ENCODE peak calls at places on chromosome 6, in seven cellular contexts. G is left ventricle myocardium inferior, K is tibial artery, H is COR-L47, E is transverse colon, O is glutamatergic neuron, F is HCEC 1CT. W is an unnamed sample.

GRCh38 chr6:11354019-11354418 is 121.6 kb upstream of the NEDD9 start:
- DNase-seq in G (peak), K (peak), H (no peak), E (no peak), O (no peak), F (peak), W (no peak)

GRCh38 chr6:160060920-160061447 is 60.6 kb upstream of the SLC22A1 start:
- DNase-seq in G (no peak), K (no peak), H (no peak), E (no peak), O (no peak), F (no peak), W (no peak)

GRCh38 chr6:121344539-121344938 is 10.3 kb upstream of the TBC1D32 start:
- DNase-seq in G (no peak), K (no peak), H (no peak), E (no peak), O (no peak), F (no peak), W (no peak)

GRCh38 chr6:118186676-118187567 is 279.9 kb downstream of the SLC35F1 start:
- DNase-seq in G (no peak), K (no peak), H (no peak), E (no peak), O (no peak), F (no peak), W (no peak)

GRCh38 chr6:167338551-167339117 is 13.7 kb downstream of the TTLL2 start:
- DNase-seq in G (no peak), K (no peak), H (no peak), E (no peak), O (no peak), F (no peak), W (no peak)

GRCh38 chr6:35602133-35602946 is 86.4 kb downstream of the FKBP5 start:
- DNase-seq in G (no peak), K (no peak), H (no peak), E (no peak), O (no peak), F (peak), W (peak)

GRCh38 chr6:36734486-36735060 is 36.9 kb downstream of the RAB44 start:
- DNase-seq in G (no peak), K (no peak), H (no peak), E (no peak), O (no peak), F (no peak), W (no peak)

GRCh38 chr6:109428889-109429477 is 11.4 kb downstream of the PPIL6 start:
- DNase-seq in G (no peak), K (no peak), H (no peak), E (no peak), O (no peak), F (peak), W (no peak)

GRCh38 chr6:107264357-107264831 is 149.1 kb upstream of the BEND3 start:
- DNase-seq in G (no peak), K (no peak), H (no peak), E (no peak), O (no peak), F (peak), W (no peak)

GRCh38 chr6:163260911-163261310 is 153.6 kb upstream of the QKI start:
- DNase-seq in G (no peak), K (no peak), H (no peak), E (no peak), O (no peak), F (no peak), W (no peak)

GRCh38 chr6:166387642-166388325 is 5.0 kb upstream of the MPC1 start:
- DNase-seq in G (no peak), K (no peak), H (no peak), E (no peak), O (no peak), F (no peak), W (no peak)

GRCh38 chr6:141463237-141463977 is 669.3 kb upstream of the GJE1 start:
- DNase-seq in G (no peak), K (no peak), H (no peak), E (no peak), O (no peak), F (peak), W (no peak)

GRCh38 chr6:51702851-51703250 is 384.6 kb downstream of the PKHD1 start:
- DNase-seq in G (no peak), K (no peak), H (no peak), E (no peak), O (no peak), F (no peak), W (no peak)

GRCh38 chr6:25173232-25173631 is 105.9 kb upstream of the CARMIL1 start:
- DNase-seq in G (no peak), K (no peak), H (no peak), E (no peak), O (no peak), F (peak), W (no peak)

GRCh38 chr6:42349753-42350573 is 101.8 kb downstream of the TRERF1 start:
- DNase-seq in G (no peak), K (no peak), H (no peak), E (no peak), O (peak), F (no peak), W (no peak)

GRCh38 chr6:131782764-131783163 is 25.1 kb upstream of the ENPP1 start:
- DNase-seq in G (no peak), K (no peak), H (no peak), E (peak), O (no peak), F (no peak), W (no peak)

GRCh38 chr6:120260713-120261112 is 911.2 kb upstream of the MAN1A1 start:
- DNase-seq in G (no peak), K (no peak), H (no peak), E (no peak), O (no peak), F (no peak), W (no peak)

GRCh38 chr6:5205035-5205469 is 55.7 kb downstream of the LYRM4 start:
- DNase-seq in G (peak), K (no peak), H (no peak), E (no peak), O (no peak), F (no peak), W (no peak)

GRCh38 chr6:134632034-134632433 is 314.1 kb upstream of the SGK1 start:
- DNase-seq in G (no peak), K (no peak), H (no peak), E (no peak), O (no peak), F (no peak), W (no peak)

GRCh38 chr6:105495515-105495914 is 92.6 kb upstream of the PREP start:
- DNase-seq in G (no peak), K (no peak), H (no peak), E (no peak), O (no peak), F (no peak), W (no peak)

GRCh38 chr6:157557541-157557940 is 176.6 kb downstream of the ZDHHC14 start:
- DNase-seq in G (no peak), K (no peak), H (no peak), E (no peak), O (no peak), F (no peak), W (no peak)

GRCh38 chr6:141484726-141485125 is 648.0 kb upstream of the GJE1 start:
- DNase-seq in G (no peak), K (no peak), H (no peak), E (peak), O (no peak), F (peak), W (no peak)

GRCh38 chr6:167839755-167840154 is 13.0 kb downstream of the AFDN start:
- DNase-seq in G (no peak), K (no peak), H (no peak), E (no peak), O (no peak), F (no peak), W (no peak)

GRCh38 chr6:8415305-8415704 is 20.0 kb downstream of the SLC35B3 start:
- DNase-seq in G (no peak), K (no peak), H (no peak), E (no peak), O (no peak), F (no peak), W (no peak)

GRCh38 chr6:41470341-41471063 is 75.7 kb upstream of the FOXP4 start:
- DNase-seq in G (peak), K (peak), H (no peak), E (no peak), O (peak), F (no peak), W (peak)

GRCh38 chr6:33427585-33428218 is 7.8 kb downstream of the SYNGAP1 start:
- DNase-seq in G (peak), K (peak), H (peak), E (peak), O (peak), F (peak), W (peak)

GRCh38 chr6:41182069-41183034 is 18.6 kb downstream of the TREML2 start:
- DNase-seq in G (no peak), K (peak), H (peak), E (peak), O (peak), F (peak), W (no peak)

GRCh38 chr6:4124361-4124760 is 11.0 kb downstream of the ECI2 start:
- DNase-seq in G (no peak), K (no peak), H (no peak), E (no peak), O (no peak), F (no peak), W (no peak)